ENCODE peak calls at places on chromosome 4, in six cellular contexts. One of them, this sample, is unnamed.

GRCh38 chr4:3257125-3257690 is 8.2 kb downstream of the MSANTD1 start:
- DNase-seq in mammary epithelial cell: peak
- DNase-seq in psoas muscle: peak
- DNase-seq in breast epithelium: peak
- DNase-seq in K562: no peak
- DNase-seq in heart right ventricle: no peak
- DNase-seq in this sample: no peak

GRCh38 chr4:172830295-172830764 is 338.3 kb upstream of the GALNT7 start:
- DNase-seq in mammary epithelial cell: no peak
- DNase-seq in psoas muscle: no peak
- DNase-seq in breast epithelium: no peak
- DNase-seq in K562: peak
- DNase-seq in heart right ventricle: no peak
- DNase-seq in this sample: no peak

GRCh38 chr4:138576684-138577083 is 334.5 kb upstream of the SLC7A11 start:
- DNase-seq in mammary epithelial cell: peak
- DNase-seq in psoas muscle: no peak
- DNase-seq in breast epithelium: no peak
- DNase-seq in K562: peak
- DNase-seq in heart right ventricle: no peak
- DNase-seq in this sample: no peak

GRCh38 chr4:103095080-103095479 is 4.6 kb downstream of the BDH2 start:
- DNase-seq in mammary epithelial cell: no peak
- DNase-seq in psoas muscle: no peak
- DNase-seq in breast epithelium: no peak
- DNase-seq in K562: no peak
- DNase-seq in heart right ventricle: no peak
- DNase-seq in this sample: no peak

GRCh38 chr4:123631699-123632098 is 235.1 kb downstream of the SPRY1 start:
- DNase-seq in mammary epithelial cell: peak
- DNase-seq in psoas muscle: no peak
- DNase-seq in breast epithelium: no peak
- DNase-seq in K562: no peak
- DNase-seq in heart right ventricle: no peak
- DNase-seq in this sample: no peak

GRCh38 chr4:142435599-142436235 is 410.4 kb downstream of the INPP4B start:
- DNase-seq in mammary epithelial cell: no peak
- DNase-seq in psoas muscle: no peak
- DNase-seq in breast epithelium: peak
- DNase-seq in K562: no peak
- DNase-seq in heart right ventricle: no peak
- DNase-seq in this sample: no peak

GRCh38 chr4:95572304-95572991 is 23.7 kb upstream of the UNC5C start:
- DNase-seq in mammary epithelial cell: peak
- DNase-seq in psoas muscle: peak
- DNase-seq in breast epithelium: peak
- DNase-seq in K562: no peak
- DNase-seq in heart right ventricle: peak
- DNase-seq in this sample: no peak

GRCh38 chr4:6404611-6405416 is 67.6 kb downstream of the PPP2R2C start:
- DNase-seq in mammary epithelial cell: no peak
- DNase-seq in psoas muscle: no peak
- DNase-seq in breast epithelium: no peak
- DNase-seq in K562: no peak
- DNase-seq in heart right ventricle: no peak
- DNase-seq in this sample: no peak

GRCh38 chr4:89928867-89929266 is 34.2 kb downstream of the MMRN1 start:
- DNase-seq in mammary epithelial cell: no peak
- DNase-seq in psoas muscle: no peak
- DNase-seq in breast epithelium: no peak
- DNase-seq in K562: no peak
- DNase-seq in heart right ventricle: no peak
- DNase-seq in this sample: no peak

GRCh38 chr4:2744576-2745270 is 11.4 kb downstream of the TNIP2 start:
- DNase-seq in mammary epithelial cell: no peak
- DNase-seq in psoas muscle: no peak
- DNase-seq in breast epithelium: no peak
- DNase-seq in K562: no peak
- DNase-seq in heart right ventricle: no peak
- DNase-seq in this sample: no peak

GRCh38 chr4:54539500-54540029 is 118.2 kb upstream of the KIT start:
- DNase-seq in mammary epithelial cell: no peak
- DNase-seq in psoas muscle: peak
- DNase-seq in breast epithelium: peak
- DNase-seq in K562: peak
- DNase-seq in heart right ventricle: peak
- DNase-seq in this sample: no peak

GRCh38 chr4:20252656-20253271 is 1.1 kb downstream of the SLIT2 start:
- DNase-seq in mammary epithelial cell: no peak
- DNase-seq in psoas muscle: peak
- DNase-seq in breast epithelium: peak
- DNase-seq in K562: no peak
- DNase-seq in heart right ventricle: peak
- DNase-seq in this sample: no peak

GRCh38 chr4:169620846-169621228 is 459 bp downstream of the CLCN3 start:
- DNase-seq in mammary epithelial cell: peak
- DNase-seq in psoas muscle: no peak
- DNase-seq in breast epithelium: no peak
- DNase-seq in K562: peak
- DNase-seq in heart right ventricle: no peak
- DNase-seq in this sample: no peak

GRCh38 chr4:40747436-40747835 is 2.3 kb upstream of the NSUN7 start:
- DNase-seq in mammary epithelial cell: no peak
- DNase-seq in psoas muscle: no peak
- DNase-seq in breast epithelium: no peak
- DNase-seq in K562: no peak
- DNase-seq in heart right ventricle: no peak
- DNase-seq in this sample: no peak

DNA sequence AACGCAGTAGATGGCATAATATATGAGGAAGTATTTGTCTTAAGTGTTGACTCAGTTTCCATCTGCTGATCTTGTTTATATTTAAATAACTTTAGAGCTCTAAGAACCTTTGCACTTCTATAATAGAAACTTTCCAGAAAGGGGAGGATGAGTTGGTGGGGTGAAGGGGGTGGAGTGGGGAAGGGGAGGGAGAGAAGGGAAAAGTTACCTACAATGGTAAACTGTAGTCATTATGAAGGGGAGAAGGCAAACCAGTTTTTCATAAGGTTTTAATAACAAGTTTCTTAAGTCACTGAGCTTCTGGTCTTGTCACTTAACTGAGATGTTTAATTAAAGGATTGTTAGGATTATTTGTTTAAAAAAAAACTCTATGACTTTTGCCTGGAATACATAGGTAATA is 326 bp downstream of the ALPK1 start:
- DNase-seq in mammary epithelial cell: no peak
- DNase-seq in psoas muscle: no peak
- DNase-seq in breast epithelium: no peak
- DNase-seq in K562: no peak
- DNase-seq in heart right ventricle: no peak
- DNase-seq in this sample: no peak
- H3K27ac ChIP-seq in mammary epithelial cell: peak
- H3K27ac ChIP-seq in psoas muscle: peak
- H3K27ac ChIP-seq in breast epithelium: peak
- H3K27ac ChIP-seq in K562: peak
- H3K27ac ChIP-seq in heart right ventricle: no peak
- H3K27ac ChIP-seq in this sample: no peak

GRCh38 chr4:139660518-139661149 is 5.0 kb upstream of the MGST2 start:
- DNase-seq in mammary epithelial cell: no peak
- DNase-seq in psoas muscle: no peak
- DNase-seq in breast epithelium: no peak
- DNase-seq in K562: no peak
- DNase-seq in heart right ventricle: no peak
- DNase-seq in this sample: no peak
- H3K27ac ChIP-seq in mammary epithelial cell: no peak
- H3K27ac ChIP-seq in psoas muscle: no peak
- H3K27ac ChIP-seq in breast epithelium: no peak
- H3K27ac ChIP-seq in K562: no peak
- H3K27ac ChIP-seq in heart right ventricle: peak
- H3K27ac ChIP-seq in this sample: no peak

GRCh38 chr4:26802790-26803189 is 57.9 kb upstream of the STIM2 start:
- DNase-seq in mammary epithelial cell: no peak
- DNase-seq in psoas muscle: no peak
- DNase-seq in breast epithelium: no peak
- DNase-seq in K562: peak
- DNase-seq in heart right ventricle: no peak
- DNase-seq in this sample: no peak

GRCh38 chr4:26804451-26804850 is 56.2 kb upstream of the STIM2 start:
- DNase-seq in mammary epithelial cell: no peak
- DNase-seq in psoas muscle: no peak
- DNase-seq in breast epithelium: no peak
- DNase-seq in K562: no peak
- DNase-seq in heart right ventricle: no peak
- DNase-seq in this sample: no peak

GRCh38 chr4:26804876-26805275 is 55.8 kb upstream of the STIM2 start:
- DNase-seq in mammary epithelial cell: no peak
- DNase-seq in psoas muscle: no peak
- DNase-seq in breast epithelium: no peak
- DNase-seq in K562: no peak
- DNase-seq in heart right ventricle: no peak
- DNase-seq in this sample: no peak

GRCh38 chr4:26806331-26806730 is 54.3 kb upstream of the STIM2 start:
- DNase-seq in mammary epithelial cell: peak
- DNase-seq in psoas muscle: no peak
- DNase-seq in breast epithelium: no peak
- DNase-seq in K562: no peak
- DNase-seq in heart right ventricle: no peak
- DNase-seq in this sample: no peak

DNA sequence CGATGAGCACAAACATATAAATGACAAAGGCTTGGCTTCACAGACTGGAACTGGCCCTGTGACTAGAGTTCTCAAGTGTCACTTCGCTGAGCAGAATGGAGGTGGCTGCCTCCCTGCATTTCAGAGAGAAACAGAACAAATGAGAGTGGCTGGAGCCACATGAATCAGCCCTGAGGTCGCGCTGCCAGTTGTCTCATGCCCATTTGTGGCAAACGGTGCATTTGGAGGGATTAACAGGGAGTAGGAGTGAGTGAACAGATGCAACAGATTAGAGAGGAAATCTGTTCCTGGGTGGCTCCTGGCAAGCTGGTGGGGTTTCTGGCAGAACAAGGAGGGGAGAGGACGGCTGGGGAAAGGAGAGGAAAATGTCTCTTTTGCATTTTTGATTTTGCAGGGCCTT is 57.2 kb upstream of the STIM2 start:
- DNase-seq in mammary epithelial cell: no peak
- DNase-seq in psoas muscle: no peak
- DNase-seq in breast epithelium: no peak
- DNase-seq in K562: no peak
- DNase-seq in heart right ventricle: no peak
- DNase-seq in this sample: no peak
- H3K27ac ChIP-seq in mammary epithelial cell: no peak
- H3K27ac ChIP-seq in psoas muscle: peak
- H3K27ac ChIP-seq in breast epithelium: no peak
- H3K27ac ChIP-seq in K562: no peak
- H3K27ac ChIP-seq in heart right ventricle: no peak
- H3K27ac ChIP-seq in this sample: no peak

GRCh38 chr4:85165808-85166207 is 199.3 kb upstream of the WDFY3 start:
- DNase-seq in mammary epithelial cell: no peak
- DNase-seq in psoas muscle: no peak
- DNase-seq in breast epithelium: no peak
- DNase-seq in K562: no peak
- DNase-seq in heart right ventricle: no peak
- DNase-seq in this sample: no peak

GRCh38 chr4:85168456-85168855 is 202.0 kb upstream of the WDFY3 start:
- DNase-seq in mammary epithelial cell: no peak
- DNase-seq in psoas muscle: no peak
- DNase-seq in breast epithelium: no peak
- DNase-seq in K562: no peak
- DNase-seq in heart right ventricle: no peak
- DNase-seq in this sample: no peak

GRCh38 chr4:85170241-85170640 is 203.8 kb upstream of the WDFY3 start:
- DNase-seq in mammary epithelial cell: no peak
- DNase-seq in psoas muscle: no peak
- DNase-seq in breast epithelium: no peak
- DNase-seq in K562: no peak
- DNase-seq in heart right ventricle: no peak
- DNase-seq in this sample: no peak

GRCh38 chr4:85166318-85166717 is 199.8 kb upstream of the WDFY3 start:
- DNase-seq in mammary epithelial cell: no peak
- DNase-seq in psoas muscle: no peak
- DNase-seq in breast epithelium: no peak
- DNase-seq in K562: no peak
- DNase-seq in heart right ventricle: no peak
- DNase-seq in this sample: no peak
- H3K27ac ChIP-seq in mammary epithelial cell: no peak
- H3K27ac ChIP-seq in psoas muscle: no peak
- H3K27ac ChIP-seq in breast epithelium: no peak
- H3K27ac ChIP-seq in K562: no peak
- H3K27ac ChIP-seq in heart right ventricle: no peak
- H3K27ac ChIP-seq in this sample: no peak

GRCh38 chr4:185730387-185730786 is 81.6 kb downstream of the SORBS2 start:
- DNase-seq in mammary epithelial cell: peak
- DNase-seq in psoas muscle: no peak
- DNase-seq in breast epithelium: no peak
- DNase-seq in K562: peak
- DNase-seq in heart right ventricle: no peak
- DNase-seq in this sample: no peak
- H3K27ac ChIP-seq in mammary epithelial cell: peak
- H3K27ac ChIP-seq in psoas muscle: no peak
- H3K27ac ChIP-seq in breast epithelium: peak
- H3K27ac ChIP-seq in K562: no peak
- H3K27ac ChIP-seq in heart right ventricle: peak
- H3K27ac ChIP-seq in this sample: peak

GRCh38 chr4:52870225-52870624 is 8.1 kb downstream of the RASL11B start:
- DNase-seq in mammary epithelial cell: no peak
- DNase-seq in psoas muscle: no peak
- DNase-seq in breast epithelium: no peak
- DNase-seq in K562: peak
- DNase-seq in heart right ventricle: peak
- DNase-seq in this sample: no peak
- H3K27ac ChIP-seq in mammary epithelial cell: no peak
- H3K27ac ChIP-seq in psoas muscle: no peak
- H3K27ac ChIP-seq in breast epithelium: no peak
- H3K27ac ChIP-seq in K562: no peak
- H3K27ac ChIP-seq in heart right ventricle: no peak
- H3K27ac ChIP-seq in this sample: no peak

DNA sequence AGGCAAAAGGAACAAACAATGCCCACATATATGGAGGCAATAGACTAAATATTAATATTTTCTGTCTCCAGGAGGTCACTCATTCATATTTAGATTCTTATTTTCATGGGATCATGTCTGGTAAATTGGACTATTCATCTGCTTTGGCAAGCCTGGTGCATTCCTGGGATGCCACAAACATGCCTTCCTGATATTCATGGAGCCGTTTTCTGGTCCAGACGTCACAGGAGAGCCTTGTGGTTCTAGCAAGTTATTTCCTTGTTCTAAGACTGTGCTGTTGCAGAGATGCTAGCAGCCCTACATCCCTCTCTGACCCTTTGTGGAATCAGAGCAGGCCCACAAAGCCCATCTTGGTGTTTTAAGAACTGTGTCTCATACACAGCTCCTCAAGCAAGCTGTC is 16.1 kb upstream of the EXOSC9 start:
- DNase-seq in mammary epithelial cell: peak
- DNase-seq in psoas muscle: no peak
- DNase-seq in breast epithelium: no peak
- DNase-seq in K562: no peak
- DNase-seq in heart right ventricle: no peak
- DNase-seq in this sample: no peak
- H3K27ac ChIP-seq in mammary epithelial cell: peak
- H3K27ac ChIP-seq in psoas muscle: no peak
- H3K27ac ChIP-seq in breast epithelium: peak
- H3K27ac ChIP-seq in K562: no peak
- H3K27ac ChIP-seq in heart right ventricle: no peak
- H3K27ac ChIP-seq in this sample: no peak